ENCODE peak calls at places on chromosome 4, in four cellular contexts. One of them, this sample, is unnamed.

GRCh38 chr4:141971854-141972253 is 335.5 kb downstream of the IL15 start:
- DNase-seq in cardiac fibroblast: no peak
- DNase-seq in K562: no peak
- DNase-seq in GM20000: no peak
- DNase-seq in this sample: no peak

GRCh38 chr4:156322592-156322991 is 368.9 kb upstream of the CTSO start:
- DNase-seq in cardiac fibroblast: peak
- DNase-seq in GM20000: no peak
- DNase-seq in K562: no peak
- DNase-seq in this sample: no peak

GRCh38 chr4:70269674-70270073 is 27.3 kb downstream of the CSN3 start:
- DNase-seq in cardiac fibroblast: no peak
- DNase-seq in GM20000: no peak
- DNase-seq in K562: no peak
- DNase-seq in this sample: no peak

GRCh38 chr4:94746746-94747145 is 11.0 kb upstream of the BMPR1B start:
- DNase-seq in GM20000: no peak
- DNase-seq in cardiac fibroblast: no peak
- DNase-seq in K562: no peak
- DNase-seq in this sample: no peak

GRCh38 chr4:67035501-67035900 is 509.8 kb downstream of the CENPC start:
- DNase-seq in GM20000: no peak
- DNase-seq in K562: no peak
- DNase-seq in cardiac fibroblast: peak
- DNase-seq in this sample: no peak

GRCh38 chr4:168844261-168845039 is 165.6 kb downstream of the CBR4 start:
- DNase-seq in K562: no peak
- DNase-seq in GM20000: no peak
- DNase-seq in cardiac fibroblast: no peak
- DNase-seq in this sample: no peak

GRCh38 chr4:91268913-91269312 is 1034.9 kb upstream of the GRID2 start:
- DNase-seq in GM20000: no peak
- DNase-seq in cardiac fibroblast: no peak
- DNase-seq in K562: no peak
- DNase-seq in this sample: no peak

GRCh38 chr4:70589785-70590184 is 2.3 kb upstream of the AMBN start:
- DNase-seq in GM20000: peak
- DNase-seq in cardiac fibroblast: no peak
- DNase-seq in K562: no peak
- DNase-seq in this sample: no peak

GRCh38 chr4:47913858-47914218 is 545 bp downstream of the NFXL1 start:
- DNase-seq in GM20000: peak
- DNase-seq in K562: no peak
- DNase-seq in cardiac fibroblast: peak
- DNase-seq in this sample: peak

GRCh38 chr4:102585329-102585728 is 84.2 kb downstream of the NFKB1 start:
- DNase-seq in K562: no peak
- DNase-seq in GM20000: no peak
- DNase-seq in cardiac fibroblast: no peak
- DNase-seq in this sample: no peak

GRCh38 chr4:24533364-24533763 is 51.0 kb downstream of the DHX15 start:
- DNase-seq in K562: no peak
- DNase-seq in cardiac fibroblast: no peak
- DNase-seq in GM20000: no peak
- DNase-seq in this sample: no peak

GRCh38 chr4:18022572-18023039 is 1.1 kb upstream of the LCORL start:
- DNase-seq in cardiac fibroblast: peak
- DNase-seq in GM20000: no peak
- DNase-seq in K562: no peak
- DNase-seq in this sample: no peak

GRCh38 chr4:177562859-177563258 is 120.6 kb upstream of the AGA start:
- DNase-seq in cardiac fibroblast: no peak
- DNase-seq in K562: no peak
- DNase-seq in GM20000: no peak
- DNase-seq in this sample: no peak

GRCh38 chr4:122584517-122584916 is 36.3 kb downstream of the IL21 start:
- DNase-seq in K562: no peak
- DNase-seq in GM20000: peak
- DNase-seq in cardiac fibroblast: peak
- DNase-seq in this sample: no peak

GRCh38 chr4:93788712-93789111 is 39.8 kb upstream of the ATOH1 start:
- DNase-seq in K562: peak
- DNase-seq in GM20000: peak
- DNase-seq in cardiac fibroblast: peak
- DNase-seq in this sample: no peak

GRCh38 chr4:2394544-2394943 is 23.9 kb downstream of the ZFYVE28 start:
- DNase-seq in GM20000: no peak
- DNase-seq in cardiac fibroblast: no peak
- DNase-seq in K562: no peak
- DNase-seq in this sample: no peak

GRCh38 chr4:3718462-3718861 is 47.7 kb upstream of the ADRA2C start:
- DNase-seq in cardiac fibroblast: no peak
- DNase-seq in K562: no peak
- DNase-seq in GM20000: no peak
- DNase-seq in this sample: no peak

GRCh38 chr4:139552506-139552905 is 3.5 kb downstream of the SETD7 start:
- DNase-seq in GM20000: no peak
- DNase-seq in K562: no peak
- DNase-seq in cardiac fibroblast: peak
- DNase-seq in this sample: no peak

GRCh38 chr4:111263836-111264235 is 641.0 kb upstream of the PITX2 start:
- DNase-seq in K562: no peak
- DNase-seq in GM20000: no peak
- DNase-seq in cardiac fibroblast: no peak
- DNase-seq in this sample: no peak

GRCh38 chr4:127139788-127140286 is 492.9 kb upstream of the INTU start:
- DNase-seq in GM20000: no peak
- DNase-seq in cardiac fibroblast: no peak
- DNase-seq in K562: no peak
- DNase-seq in this sample: no peak

GRCh38 chr4:170109586-170110289 is 20.0 kb upstream of the AADAT start:
- DNase-seq in GM20000: no peak
- DNase-seq in cardiac fibroblast: peak
- DNase-seq in K562: no peak
- DNase-seq in this sample: no peak

GRCh38 chr4:145734576-145735329 is 54.8 kb downstream of the C4orf51 start:
- DNase-seq in cardiac fibroblast: peak
- DNase-seq in GM20000: peak
- DNase-seq in K562: no peak
- DNase-seq in this sample: no peak

GRCh38 chr4:184369871-184370270 is 104.5 kb downstream of the IRF2 start:
- DNase-seq in cardiac fibroblast: peak
- DNase-seq in K562: no peak
- DNase-seq in GM20000: no peak
- DNase-seq in this sample: no peak

GRCh38 chr4:24470681-24471622 is 113.4 kb downstream of the DHX15 start:
- DNase-seq in cardiac fibroblast: peak
- DNase-seq in GM20000: peak
- DNase-seq in K562: no peak
- DNase-seq in this sample: peak

GRCh38 chr4:158051401-158052235 is 121.2 kb downstream of the GASK1B start:
- DNase-seq in K562: no peak
- DNase-seq in cardiac fibroblast: peak
- DNase-seq in GM20000: no peak
- DNase-seq in this sample: no peak

GRCh38 chr4:169438057-169438480 is 167.3 kb upstream of the SH3RF1 start:
- DNase-seq in GM20000: peak
- DNase-seq in cardiac fibroblast: no peak
- DNase-seq in K562: no peak
- DNase-seq in this sample: no peak

GRCh38 chr4:3316146-3316545 is 23.3 kb downstream of the RGS12 start:
- DNase-seq in K562: no peak
- DNase-seq in GM20000: no peak
- DNase-seq in cardiac fibroblast: no peak
- DNase-seq in this sample: no peak

GRCh38 chr4:54971474-54971950 is 153.9 kb downstream of the KDR start:
- DNase-seq in cardiac fibroblast: peak
- DNase-seq in K562: peak
- DNase-seq in GM20000: peak
- DNase-seq in this sample: no peak

GRCh38 chr4:15756361-15756861 is 21.7 kb upstream of the CD38 start:
- DNase-seq in GM20000: no peak
- DNase-seq in K562: peak
- DNase-seq in cardiac fibroblast: peak
- DNase-seq in this sample: no peak

GRCh38 chr4:23023121-23023520 is 330.4 kb downstream of the GBA3 start:
- DNase-seq in K562: no peak
- DNase-seq in GM20000: no peak
- DNase-seq in cardiac fibroblast: no peak
- DNase-seq in this sample: no peak

GRCh38 chr4:124178449-124179021 is 534.0 kb downstream of the ANKRD50 start:
- DNase-seq in GM20000: no peak
- DNase-seq in K562: no peak
- DNase-seq in cardiac fibroblast: peak
- DNase-seq in this sample: no peak

GRCh38 chr4:87865288-87865687 is 32.5 kb downstream of the MEPE start:
- DNase-seq in K562: no peak
- DNase-seq in GM20000: no peak
- DNase-seq in cardiac fibroblast: no peak
- DNase-seq in this sample: no peak

GRCh38 chr4:120400441-120400840 is 333.8 kb upstream of the MAD2L1 start:
- DNase-seq in cardiac fibroblast: no peak
- DNase-seq in K562: no peak
- DNase-seq in GM20000: no peak
- DNase-seq in this sample: no peak

GRCh38 chr4:26330946-26331345 is 10.1 kb downstream of the RBPJ start:
- DNase-seq in cardiac fibroblast: no peak
- DNase-seq in K562: no peak
- DNase-seq in GM20000: no peak
- DNase-seq in this sample: no peak

GRCh38 chr4:153089781-153090180 is 114.5 kb upstream of the TRIM2 start:
- DNase-seq in cardiac fibroblast: no peak
- DNase-seq in GM20000: no peak
- DNase-seq in K562: no peak
- DNase-seq in this sample: no peak

GRCh38 chr4:71687057-71687456 is 96.8 kb downstream of the GC start:
- DNase-seq in cardiac fibroblast: no peak
- DNase-seq in GM20000: no peak
- DNase-seq in K562: no peak
- DNase-seq in this sample: no peak

GRCh38 chr4:149897784-149898183 is 82.1 kb upstream of the IQCM start:
- DNase-seq in cardiac fibroblast: peak
- DNase-seq in GM20000: peak
- DNase-seq in K562: no peak
- DNase-seq in this sample: no peak

GRCh38 chr4:149901128-149901527 is 85.5 kb upstream of the IQCM start:
- DNase-seq in cardiac fibroblast: no peak
- DNase-seq in GM20000: no peak
- DNase-seq in K562: no peak
- DNase-seq in this sample: no peak

GRCh38 chr4:149891381-149891780 is 75.7 kb upstream of the IQCM start:
- DNase-seq in GM20000: no peak
- DNase-seq in cardiac fibroblast: no peak
- DNase-seq in K562: no peak
- DNase-seq in this sample: no peak

DNA sequence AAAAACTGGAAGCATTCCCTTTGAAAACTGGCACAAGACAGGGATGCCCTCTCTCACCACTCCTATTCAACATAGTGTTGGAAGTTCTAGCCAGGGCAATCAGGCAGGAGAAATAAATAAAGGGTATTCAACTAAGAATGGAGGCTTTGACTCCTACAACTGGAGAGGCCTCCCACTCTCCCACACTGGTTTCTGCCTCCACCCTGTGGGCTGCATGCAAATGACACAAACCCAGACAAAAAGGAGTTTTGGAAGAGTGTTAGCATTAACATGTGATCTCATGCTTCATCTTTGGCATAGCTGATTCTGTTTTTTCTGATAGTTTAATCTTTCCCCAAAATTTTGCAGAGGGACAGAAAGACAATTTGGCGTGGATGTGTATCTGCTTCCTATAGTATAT is 80.8 kb upstream of the IQCM start:
- DNase-seq in GM20000: no peak
- DNase-seq in cardiac fibroblast: peak
- DNase-seq in K562: no peak
- DNase-seq in this sample: no peak
- TF ChIP-seq CTCF in GM20000: no peak
- TF ChIP-seq CTCF in cardiac fibroblast: peak
- TF ChIP-seq CTCF in K562: no peak
- TF ChIP-seq CTCF in this sample: peak

GRCh38 chr4:21802406-21802805 is 146.2 kb downstream of the KCNIP4 start:
- DNase-seq in cardiac fibroblast: peak
- DNase-seq in GM20000: no peak
- DNase-seq in K562: no peak
- DNase-seq in this sample: no peak

GRCh38 chr4:21811576-21811975 is 137.0 kb downstream of the KCNIP4 start:
- DNase-seq in cardiac fibroblast: peak
- DNase-seq in GM20000: no peak
- DNase-seq in K562: no peak
- DNase-seq in this sample: no peak

GRCh38 chr4:21801661-21802355 is 146.8 kb downstream of the KCNIP4 start:
- DNase-seq in cardiac fibroblast: peak
- DNase-seq in K562: no peak
- DNase-seq in GM20000: no peak
- DNase-seq in this sample: no peak

GRCh38 chr4:21806991-21807390 is 141.6 kb downstream of the KCNIP4 start:
- DNase-seq in cardiac fibroblast: no peak
- DNase-seq in GM20000: no peak
- DNase-seq in K562: no peak
- DNase-seq in this sample: no peak
- TF ChIP-seq CTCF in cardiac fibroblast: no peak
- TF ChIP-seq CTCF in GM20000: no peak
- TF ChIP-seq CTCF in K562: no peak
- TF ChIP-seq CTCF in this sample: no peak

GRCh38 chr4:666436-666810 is 7.7 kb downstream of the ATP5ME start:
- DNase-seq in cardiac fibroblast: no peak
- DNase-seq in K562: no peak
- DNase-seq in GM20000: no peak
- DNase-seq in this sample: no peak

GRCh38 chr4:664713-665231 is 9.3 kb downstream of the ATP5ME start:
- DNase-seq in GM20000: no peak
- DNase-seq in K562: no peak
- DNase-seq in cardiac fibroblast: no peak
- DNase-seq in this sample: no peak

GRCh38 chr4:665751-666435 is 8.2 kb downstream of the ATP5ME start:
- DNase-seq in cardiac fibroblast: no peak
- DNase-seq in GM20000: no peak
- DNase-seq in K562: no peak
- DNase-seq in this sample: no peak

GRCh38 chr4:666822-667544 is 7.1 kb downstream of the ATP5ME start:
- DNase-seq in K562: no peak
- DNase-seq in cardiac fibroblast: no peak
- DNase-seq in GM20000: no peak
- DNase-seq in this sample: no peak

GRCh38 chr4:665381-665750 is 8.7 kb downstream of the ATP5ME start:
- DNase-seq in GM20000: no peak
- DNase-seq in K562: no peak
- DNase-seq in cardiac fibroblast: no peak
- DNase-seq in this sample: no peak
- TF ChIP-seq CTCF in GM20000: no peak
- TF ChIP-seq CTCF in K562: no peak
- TF ChIP-seq CTCF in cardiac fibroblast: no peak
- TF ChIP-seq CTCF in this sample: no peak

GRCh38 chr4:113847710-113848109 is 86.2 kb upstream of the CAMK2D start:
- DNase-seq in K562: no peak
- DNase-seq in GM20000: no peak
- DNase-seq in cardiac fibroblast: no peak
- DNase-seq in this sample: no peak
- TF ChIP-seq CTCF in K562: no peak
- TF ChIP-seq CTCF in GM20000: no peak
- TF ChIP-seq CTCF in cardiac fibroblast: no peak
- TF ChIP-seq CTCF in this sample: no peak

This sample was measured in progenitor cell of endocrine pancreas.